ENCODE peak calls at places on chromosomes 12 and 14, in five cellular contexts. B, G, U, R and J are unnamed samples. For H3K4me1, the result is how much of the 10 kb centered on the place peaks cover.

GRCh38 chr12:42742691-42743090 is 153.1 kb upstream of the PRICKLE1 start:
- DNase-seq in B (no peak), G (no peak), R (no peak), U (no peak), J (no peak)

GRCh38 chr12:122023339-122024131 is 1.9 kb downstream of the BCL7A start:
- DNase-seq in U (peak), B (no peak), G (peak), R (peak), J (peak)

GRCh38 chr12:92942905-92943304 is 13.8 kb upstream of the EEA1 start:
- DNase-seq in R (peak), U (peak), G (no peak), B (no peak), J (no peak)

GRCh38 chr14:24868389-24868788 is 181.6 kb downstream of the STXBP6 start:
- DNase-seq in U (no peak), G (no peak), R (no peak), B (no peak), J (no peak)

GRCh38 chr12:127179199-127179598 is 1087.8 kb upstream of the TMEM132C start:
- DNase-seq in R (no peak), B (no peak), U (no peak), G (peak), J (no peak)

GRCh38 chr12:56724660-56724988 is 475 bp downstream of the NACA start:
- DNase-seq in R (peak), G (peak), U (no peak), B (no peak), J (no peak)

GRCh38 chr12:92676710-92677109 is 26.1 kb upstream of the PLEKHG7 start:
- DNase-seq in B (no peak), U (no peak), R (no peak), G (no peak), J (no peak)

GRCh38 chr14:95137804-95138167 is 19.5 kb downstream of the DICER1 start:
- DNase-seq in G (no peak), U (no peak), B (no peak), R (no peak), J (no peak)

GRCh38 chr12:44848771-44849085 is 27.4 kb downstream of the NELL2 start:
- DNase-seq in U (no peak), G (no peak), R (no peak), B (no peak), J (no peak)

GRCh38 chr14:90091393-90091792 is 29.6 kb downstream of the KCNK13 start:
- DNase-seq in B (no peak), U (peak), G (no peak), R (no peak), J (no peak)

GRCh38 chr12:124928095-124928911 is 13.9 kb upstream of the UBC start:
- DNase-seq in G (peak), R (peak), B (no peak), U (peak), J (peak)

GRCh38 chr14:104108570-104109060 is 23.1 kb downstream of the ASPG start:
- DNase-seq in B (no peak), U (no peak), R (peak), G (no peak), J (peak)

GRCh38 chr12:124508323-124509096 is 58.9 kb downstream of the NCOR2 start:
- DNase-seq in R (no peak), B (no peak), U (peak), G (peak), J (peak)

GRCh38 chr14:23171251-23171975 is 12.0 kb downstream of the SLC7A8 start:
- DNase-seq in B (no peak), R (no peak), U (peak), G (no peak), J (no peak)

GRCh38 chr14:23167006-23167847 is 16.2 kb downstream of the SLC7A8 start:
- DNase-seq in G (no peak), B (no peak), R (no peak), U (peak), J (no peak)

GRCh38 chr14:23168246-23168645 is 15.2 kb downstream of the SLC7A8 start:
- DNase-seq in G (no peak), R (no peak), B (no peak), U (no peak), J (no peak)

GRCh38 chr14:23172096-23172495 is 11.4 kb downstream of the SLC7A8 start:
- DNase-seq in G (no peak), U (no peak), R (no peak), B (no peak), J (no peak)

GRCh38 chr14:23169622-23170021 is 13.8 kb downstream of the SLC7A8 start:
- DNase-seq in R (no peak), B (no peak), G (no peak), U (no peak), J (no peak)
- H3K27ac ChIP-seq in R (no peak), B (no peak), G (no peak), U (no peak), J (no peak)

GRCh38 chr12:71892059-71892458 is 46.6 kb upstream of the TPH2 start:
- DNase-seq in R (no peak), G (no peak), B (no peak), U (no peak), J (no peak)

GRCh38 chr12:71890475-71890874 is 48.2 kb upstream of the TPH2 start:
- DNase-seq in U (no peak), B (no peak), R (no peak), G (no peak), J (no peak)

DNA sequence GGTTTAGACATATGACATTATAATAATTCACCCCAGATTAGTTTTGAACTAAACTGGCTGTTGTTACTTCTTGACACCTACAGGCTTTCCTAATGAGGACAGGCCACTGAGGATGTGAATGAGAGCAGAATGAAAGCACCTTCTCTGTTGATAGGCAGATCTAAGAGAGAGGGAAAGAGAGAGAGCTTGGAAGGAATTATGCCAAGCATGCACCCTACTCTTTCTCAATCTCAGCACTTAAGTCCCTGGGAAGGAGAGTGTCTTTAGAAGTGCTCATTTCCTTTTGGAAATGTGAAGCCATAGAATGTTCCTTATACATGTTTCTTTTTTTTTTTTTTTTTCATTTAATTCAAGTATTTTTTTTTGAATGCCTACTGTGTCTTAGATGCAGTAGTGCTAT is 49.0 kb downstream of the TBC1D15 start:
- DNase-seq in R (no peak), U (no peak), B (no peak), G (no peak), J (no peak)
- H3K4me1 ChIP-seq in R (under half), U (under half), B (under half), G (under half), J (under half)

DNA sequence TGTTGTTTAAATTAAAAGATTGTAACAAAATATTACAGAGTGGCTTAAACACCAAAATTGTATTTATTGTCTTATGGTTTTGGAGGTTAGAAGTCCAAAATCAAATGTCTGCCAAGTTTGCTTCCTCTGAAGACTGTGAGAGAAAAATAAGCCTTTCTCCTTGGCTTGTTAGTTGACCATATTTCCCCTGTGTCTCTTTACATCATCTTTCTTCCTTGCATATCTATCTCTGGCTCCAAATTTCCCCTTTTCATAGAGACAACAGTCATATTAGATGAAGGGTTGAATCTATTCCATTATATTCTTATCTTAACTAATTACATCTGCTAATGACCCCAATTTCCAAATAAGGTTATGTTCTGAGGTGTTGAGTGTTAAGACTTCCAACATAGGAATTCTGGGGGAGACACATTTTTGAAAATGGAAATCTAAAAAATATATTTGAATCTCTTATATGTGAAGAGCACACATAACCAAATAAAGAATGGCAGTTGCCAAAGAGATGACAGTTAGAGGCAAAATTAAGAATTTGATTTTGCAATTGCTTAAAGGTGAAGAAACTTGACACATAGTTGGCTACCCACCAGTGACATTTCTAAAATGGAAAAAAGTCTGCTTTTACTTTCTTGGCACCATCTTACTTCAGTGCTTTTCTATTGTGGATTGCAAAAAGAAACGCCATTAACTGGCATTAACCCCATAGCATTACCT is 407.2 kb downstream of the FSCB start:
- DNase-seq in G (no peak), U (no peak), R (no peak), B (no peak), J (no peak)
- H3K4me3 ChIP-seq in G (no peak), U (no peak), R (no peak), B (no peak), J (no peak)

GRCh38 chr14:77313374-77313773 is 7.3 kb downstream of the POMT2 start:
- DNase-seq in R (no peak), G (no peak), U (no peak), B (no peak), J (no peak)

GRCh38 chr14:77316872-77317271 is 3.8 kb downstream of the POMT2 start:
- DNase-seq in G (no peak), U (no peak), R (no peak), B (no peak), J (peak)

GRCh38 chr14:77314539-77314938 is 6.1 kb downstream of the POMT2 start:
- DNase-seq in G (no peak), B (no peak), R (no peak), U (no peak), J (no peak)

GRCh38 chr14:77314043-77314442 is 6.6 kb downstream of the POMT2 start:
- DNase-seq in G (no peak), R (no peak), U (peak), B (no peak), J (no peak)

GRCh38 chr14:77315115-77315944 is 5.4 kb downstream of the POMT2 start:
- DNase-seq in G (no peak), R (no peak), U (no peak), B (no peak), J (no peak)
- H3K27ac ChIP-seq in G (peak), R (no peak), U (no peak), B (peak), J (peak)

GRCh38 chr12:65537978-65538377 is 259.5 kb downstream of the MSRB3 start:
- DNase-seq in U (no peak), B (no peak), G (no peak), R (no peak), J (no peak)
- H3K4me1 ChIP-seq in U (under half), B (under half), G (under half), R (under half), J (under half)

GRCh38 chr14:22526744-22527143 is 62.3 kb downstream of the DAD1 start:
- DNase-seq in R (no peak), B (no peak), U (no peak), G (no peak), J (no peak)

GRCh38 chr14:22524784-22525161 is 64.3 kb downstream of the DAD1 start:
- DNase-seq in G (no peak), R (no peak), U (peak), B (no peak), J (no peak)

GRCh38 chr14:22526210-22526609 is 62.8 kb downstream of the DAD1 start:
- DNase-seq in B (no peak), R (no peak), U (no peak), G (no peak), J (no peak)

GRCh38 chr14:22523283-22523682 is 65.7 kb downstream of the DAD1 start:
- DNase-seq in B (no peak), G (no peak), R (no peak), U (peak), J (no peak)

DNA sequence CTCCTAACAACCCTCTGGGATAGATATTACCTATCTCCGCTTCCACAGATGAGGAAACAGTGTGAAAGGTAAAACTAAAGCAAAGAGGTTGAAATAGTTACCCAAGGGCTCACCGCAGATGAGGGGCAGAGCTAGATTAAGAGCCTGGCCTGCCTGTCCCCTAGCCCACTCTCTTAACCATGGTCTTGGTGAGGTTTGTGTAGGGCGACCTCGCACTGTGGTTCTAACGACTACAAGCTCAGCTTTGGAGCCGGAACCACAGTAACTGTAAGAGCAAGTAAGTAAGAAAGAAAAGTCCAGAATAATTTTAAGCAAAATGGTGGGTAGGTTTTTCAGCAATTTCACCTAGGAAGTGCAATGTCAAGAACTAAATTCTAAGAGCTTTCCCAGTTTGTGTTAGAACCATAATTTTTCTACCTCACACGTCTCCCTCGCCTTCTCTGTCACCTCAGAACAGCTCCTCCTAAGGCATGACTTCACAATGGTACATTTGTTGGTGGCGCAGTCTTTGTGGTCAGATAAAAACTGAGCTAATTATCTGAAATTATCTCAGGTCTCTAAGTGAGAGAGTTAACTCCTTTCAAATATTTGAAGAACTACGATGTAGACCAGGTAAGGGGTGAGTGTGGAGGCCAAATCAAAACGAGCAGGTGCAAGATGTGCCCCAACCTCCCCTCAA is 64.8 kb downstream of the DAD1 start:
- DNase-seq in G (no peak), U (no peak), B (no peak), R (no peak), J (no peak)
- H3K4me3 ChIP-seq in G (no peak), U (no peak), B (no peak), R (no peak), J (no peak)

DNA sequence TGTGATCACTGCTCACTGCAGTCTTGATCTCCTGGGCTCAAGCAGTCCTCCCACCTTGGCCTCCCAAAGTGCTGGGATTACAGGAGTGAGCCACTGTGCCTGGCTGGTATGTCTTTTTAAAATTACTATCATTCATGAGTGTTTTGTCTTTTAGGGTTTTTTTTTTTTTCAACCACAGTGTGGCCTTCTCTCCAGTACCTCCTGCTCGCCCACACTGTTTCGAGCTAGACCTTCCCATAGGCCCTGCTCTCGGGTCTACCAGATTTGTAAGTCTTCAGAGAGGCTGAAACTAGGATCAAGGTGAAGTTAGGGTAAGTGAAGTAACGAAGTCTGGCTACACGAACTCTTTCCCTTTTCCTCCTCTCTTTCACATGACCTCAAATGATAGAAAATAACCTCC is 1.5 kb downstream of the BIN2 start:
- DNase-seq in B (no peak), U (no peak), R (no peak), G (no peak), J (no peak)
- H3K27ac ChIP-seq in B (no peak), U (no peak), R (no peak), G (no peak), J (no peak)